ENCODE peak calls at places on chromosomes 16 and 17, in seven cellular contexts. One of them, this sample, is unnamed.

GRCh38 chr17:82940226-82941020 is 100.6 kb upstream of the ZNF750 start:
- DNase-seq in A549: no peak
- DNase-seq in Daoy: no peak
- DNase-seq in occipital lobe: no peak
- DNase-seq in AG08395: no peak
- DNase-seq in posterior cingulate gyrus: no peak
- DNase-seq in activated CD8-positive, alpha-beta T cell treated with anti-CD3 and anti-CD28 coated beads for 36 hours: no peak
- DNase-seq in this sample: no peak

GRCh38 chr17:63699638-63700527 is at the start of gene LIMD2:
- DNase-seq in A549: peak
- DNase-seq in Daoy: peak
- DNase-seq in occipital lobe: no peak
- DNase-seq in AG08395: peak
- DNase-seq in posterior cingulate gyrus: no peak
- DNase-seq in activated CD8-positive, alpha-beta T cell treated with anti-CD3 and anti-CD28 coated beads for 36 hours: peak
- DNase-seq in this sample: peak

GRCh38 chr17:81245024-81245664 is 6.0 kb downstream of the NDUFAF8 start:
- DNase-seq in A549: no peak
- DNase-seq in Daoy: no peak
- DNase-seq in occipital lobe: no peak
- DNase-seq in AG08395: no peak
- DNase-seq in posterior cingulate gyrus: no peak
- DNase-seq in activated CD8-positive, alpha-beta T cell treated with anti-CD3 and anti-CD28 coated beads for 36 hours: no peak
- DNase-seq in this sample: no peak

GRCh38 chr17:61799812-61800484 is 63.4 kb downstream of the BRIP1 start:
- DNase-seq in A549: no peak
- DNase-seq in Daoy: no peak
- DNase-seq in occipital lobe: no peak
- DNase-seq in AG08395: no peak
- DNase-seq in posterior cingulate gyrus: no peak
- DNase-seq in activated CD8-positive, alpha-beta T cell treated with anti-CD3 and anti-CD28 coated beads for 36 hours: no peak
- DNase-seq in this sample: no peak

GRCh38 chr16:30628628-30629342 is 18.6 kb upstream of the ZNF689 start:
- DNase-seq in A549: peak
- DNase-seq in Daoy: peak
- DNase-seq in occipital lobe: peak
- DNase-seq in AG08395: peak
- DNase-seq in posterior cingulate gyrus: peak
- DNase-seq in activated CD8-positive, alpha-beta T cell treated with anti-CD3 and anti-CD28 coated beads for 36 hours: peak
- DNase-seq in this sample: peak

GRCh38 chr16:3149630-3150345 is 15.0 kb downstream of the ZNF213 start:
- DNase-seq in A549: peak
- DNase-seq in Daoy: peak
- DNase-seq in occipital lobe: peak
- DNase-seq in AG08395: peak
- DNase-seq in posterior cingulate gyrus: peak
- DNase-seq in activated CD8-positive, alpha-beta T cell treated with anti-CD3 and anti-CD28 coated beads for 36 hours: peak
- DNase-seq in this sample: peak

GRCh38 chr16:14564881-14565687 is 65.0 kb downstream of the PARN start:
- DNase-seq in A549: peak
- DNase-seq in Daoy: no peak
- DNase-seq in occipital lobe: no peak
- DNase-seq in AG08395: peak
- DNase-seq in posterior cingulate gyrus: no peak
- DNase-seq in activated CD8-positive, alpha-beta T cell treated with anti-CD3 and anti-CD28 coated beads for 36 hours: no peak
- DNase-seq in this sample: peak

GRCh38 chr17:14143678-14144077 is 74.4 kb downstream of the COX10 start:
- DNase-seq in A549: no peak
- DNase-seq in Daoy: no peak
- DNase-seq in occipital lobe: no peak
- DNase-seq in AG08395: no peak
- DNase-seq in posterior cingulate gyrus: no peak
- DNase-seq in activated CD8-positive, alpha-beta T cell treated with anti-CD3 and anti-CD28 coated beads for 36 hours: no peak
- DNase-seq in this sample: peak

GRCh38 chr16:51243836-51244483 is 92.9 kb upstream of the SALL1 start:
- DNase-seq in A549: peak
- DNase-seq in Daoy: peak
- DNase-seq in occipital lobe: no peak
- DNase-seq in AG08395: no peak
- DNase-seq in posterior cingulate gyrus: no peak
- DNase-seq in activated CD8-positive, alpha-beta T cell treated with anti-CD3 and anti-CD28 coated beads for 36 hours: no peak
- DNase-seq in this sample: no peak

GRCh38 chr17:30401097-30401496 is 22.4 kb downstream of the CPD start:
- DNase-seq in A549: no peak
- DNase-seq in Daoy: no peak
- DNase-seq in occipital lobe: no peak
- DNase-seq in AG08395: no peak
- DNase-seq in posterior cingulate gyrus: no peak
- DNase-seq in activated CD8-positive, alpha-beta T cell treated with anti-CD3 and anti-CD28 coated beads for 36 hours: no peak
- DNase-seq in this sample: no peak

GRCh38 chr17:74211141-74211928 is 2.0 kb upstream of the TTYH2 start:
- DNase-seq in A549: no peak
- DNase-seq in Daoy: peak
- DNase-seq in occipital lobe: no peak
- DNase-seq in AG08395: no peak
- DNase-seq in posterior cingulate gyrus: no peak
- DNase-seq in activated CD8-positive, alpha-beta T cell treated with anti-CD3 and anti-CD28 coated beads for 36 hours: no peak
- DNase-seq in this sample: peak

GRCh38 chr17:1883536-1883935 is 53.7 kb downstream of the RPA1 start:
- DNase-seq in A549: no peak
- DNase-seq in Daoy: no peak
- DNase-seq in occipital lobe: no peak
- DNase-seq in AG08395: no peak
- DNase-seq in posterior cingulate gyrus: no peak
- DNase-seq in activated CD8-positive, alpha-beta T cell treated with anti-CD3 and anti-CD28 coated beads for 36 hours: no peak
- DNase-seq in this sample: no peak

GRCh38 chr17:39209317-39210092 is 9.4 kb downstream of the RPL19 start:
- DNase-seq in A549: no peak
- DNase-seq in Daoy: peak
- DNase-seq in occipital lobe: peak
- DNase-seq in AG08395: peak
- DNase-seq in posterior cingulate gyrus: no peak
- DNase-seq in activated CD8-positive, alpha-beta T cell treated with anti-CD3 and anti-CD28 coated beads for 36 hours: peak
- DNase-seq in this sample: peak

GRCh38 chr17:1769826-1770477 is 8.1 kb downstream of the SERPINF1 start:
- DNase-seq in A549: peak
- DNase-seq in Daoy: peak
- DNase-seq in occipital lobe: no peak
- DNase-seq in AG08395: no peak
- DNase-seq in posterior cingulate gyrus: no peak
- DNase-seq in activated CD8-positive, alpha-beta T cell treated with anti-CD3 and anti-CD28 coated beads for 36 hours: peak
- DNase-seq in this sample: no peak

GRCh38 chr16:91484-91883 is 13.5 kb downstream of the MPG start:
- DNase-seq in A549: no peak
- DNase-seq in Daoy: no peak
- DNase-seq in occipital lobe: peak
- DNase-seq in AG08395: no peak
- DNase-seq in posterior cingulate gyrus: no peak
- DNase-seq in activated CD8-positive, alpha-beta T cell treated with anti-CD3 and anti-CD28 coated beads for 36 hours: no peak
- DNase-seq in this sample: no peak

GRCh38 chr17:61394630-61395408 is 4.8 kb upstream of the TBX2 start:
- DNase-seq in A549: no peak
- DNase-seq in Daoy: no peak
- DNase-seq in occipital lobe: no peak
- DNase-seq in AG08395: no peak
- DNase-seq in posterior cingulate gyrus: no peak
- DNase-seq in activated CD8-positive, alpha-beta T cell treated with anti-CD3 and anti-CD28 coated beads for 36 hours: no peak
- DNase-seq in this sample: no peak

GRCh38 chr16:78705694-78706093 is 606.2 kb downstream of the WWOX start:
- DNase-seq in A549: peak
- DNase-seq in Daoy: peak
- DNase-seq in occipital lobe: no peak
- DNase-seq in AG08395: no peak
- DNase-seq in posterior cingulate gyrus: no peak
- DNase-seq in activated CD8-positive, alpha-beta T cell treated with anti-CD3 and anti-CD28 coated beads for 36 hours: peak
- DNase-seq in this sample: no peak

GRCh38 chr17:78899361-78900260 is 3.4 kb downstream of the CEP295NL start:
- DNase-seq in A549: no peak
- DNase-seq in Daoy: no peak
- DNase-seq in occipital lobe: peak
- DNase-seq in AG08395: peak
- DNase-seq in posterior cingulate gyrus: no peak
- DNase-seq in activated CD8-positive, alpha-beta T cell treated with anti-CD3 and anti-CD28 coated beads for 36 hours: no peak
- DNase-seq in this sample: peak

GRCh38 chr17:71821512-71821911 is 299.3 kb upstream of the SOX9 start:
- DNase-seq in A549: no peak
- DNase-seq in Daoy: peak
- DNase-seq in occipital lobe: no peak
- DNase-seq in AG08395: no peak
- DNase-seq in posterior cingulate gyrus: no peak
- DNase-seq in activated CD8-positive, alpha-beta T cell treated with anti-CD3 and anti-CD28 coated beads for 36 hours: no peak
- DNase-seq in this sample: no peak

GRCh38 chr16:57590654-57591085 is 37.8 kb upstream of the ADGRG1 start:
- DNase-seq in A549: peak
- DNase-seq in Daoy: peak
- DNase-seq in occipital lobe: no peak
- DNase-seq in AG08395: peak
- DNase-seq in posterior cingulate gyrus: no peak
- DNase-seq in activated CD8-positive, alpha-beta T cell treated with anti-CD3 and anti-CD28 coated beads for 36 hours: no peak
- DNase-seq in this sample: no peak

GRCh38 chr16:19524866-19525723 is 1.4 kb downstream of the CCP110 start:
- DNase-seq in A549: no peak
- DNase-seq in Daoy: no peak
- DNase-seq in occipital lobe: no peak
- DNase-seq in AG08395: no peak
- DNase-seq in posterior cingulate gyrus: no peak
- DNase-seq in activated CD8-positive, alpha-beta T cell treated with anti-CD3 and anti-CD28 coated beads for 36 hours: no peak
- DNase-seq in this sample: peak

GRCh38 chr16:75251280-75252048 is at the start of gene BCAR1:
- DNase-seq in A549: peak
- DNase-seq in Daoy: peak
- DNase-seq in occipital lobe: peak
- DNase-seq in AG08395: peak
- DNase-seq in posterior cingulate gyrus: peak
- DNase-seq in activated CD8-positive, alpha-beta T cell treated with anti-CD3 and anti-CD28 coated beads for 36 hours: peak
- DNase-seq in this sample: peak

GRCh38 chr17:50865060-50865867 is 890 bp downstream of the TOB1 start:
- DNase-seq in A549: peak
- DNase-seq in Daoy: peak
- DNase-seq in occipital lobe: peak
- DNase-seq in AG08395: peak
- DNase-seq in posterior cingulate gyrus: no peak
- DNase-seq in activated CD8-positive, alpha-beta T cell treated with anti-CD3 and anti-CD28 coated beads for 36 hours: peak
- DNase-seq in this sample: peak

GRCh38 chr16:82049484-82049883 is 14.4 kb downstream of the HSD17B2 start:
- DNase-seq in A549: no peak
- DNase-seq in Daoy: no peak
- DNase-seq in occipital lobe: no peak
- DNase-seq in AG08395: no peak
- DNase-seq in posterior cingulate gyrus: no peak
- DNase-seq in activated CD8-positive, alpha-beta T cell treated with anti-CD3 and anti-CD28 coated beads for 36 hours: no peak
- DNase-seq in this sample: no peak

GRCh38 chr17:45384800-45385262 is 47.8 kb downstream of the ARHGAP27 start:
- DNase-seq in A549: no peak
- DNase-seq in Daoy: peak
- DNase-seq in occipital lobe: no peak
- DNase-seq in AG08395: no peak
- DNase-seq in posterior cingulate gyrus: no peak
- DNase-seq in activated CD8-positive, alpha-beta T cell treated with anti-CD3 and anti-CD28 coated beads for 36 hours: no peak
- DNase-seq in this sample: no peak

GRCh38 chr16:23537390-23537789 is 19.8 kb downstream of the EARS2 start:
- DNase-seq in A549: no peak
- DNase-seq in Daoy: no peak
- DNase-seq in occipital lobe: no peak
- DNase-seq in AG08395: no peak
- DNase-seq in posterior cingulate gyrus: no peak
- DNase-seq in activated CD8-positive, alpha-beta T cell treated with anti-CD3 and anti-CD28 coated beads for 36 hours: no peak
- DNase-seq in this sample: no peak

This sample was measured in HAP-1.